ENCODE peak calls at places on chromosomes 1 and 21, in four cellular contexts. One of them, this sample, is unnamed. For H3K4me1, the result is how much of the 10 kb centered on the place peaks cover.

GRCh38 chr1:78408192-78408591 is 82.6 kb upstream of the PTGFR start:
- DNase-seq in lower lobe of right lung: no peak
- DNase-seq in CD4-positive, alpha-beta memory T cell: no peak
- DNase-seq in transverse colon: no peak
- DNase-seq in this sample: no peak

GRCh38 chr1:225911207-225912130 is 12.6 kb downstream of the PYCR2 start:
- DNase-seq in lower lobe of right lung: peak
- DNase-seq in CD4-positive, alpha-beta memory T cell: peak
- DNase-seq in transverse colon: peak
- DNase-seq in this sample: peak

GRCh38 chr1:1415751-1416150 is 5.3 kb downstream of the ANKRD65 start:
- DNase-seq in lower lobe of right lung: no peak
- DNase-seq in CD4-positive, alpha-beta memory T cell: no peak
- DNase-seq in transverse colon: no peak
- DNase-seq in this sample: no peak

GRCh38 chr1:152002960-152003359 is 9.3 kb upstream of the S100A10 start:
- DNase-seq in lower lobe of right lung: no peak
- DNase-seq in CD4-positive, alpha-beta memory T cell: no peak
- DNase-seq in transverse colon: no peak
- DNase-seq in this sample: no peak

GRCh38 chr1:17646444-17647287 is 107.2 kb downstream of the ARHGEF10L start:
- DNase-seq in lower lobe of right lung: no peak
- DNase-seq in CD4-positive, alpha-beta memory T cell: no peak
- DNase-seq in transverse colon: no peak
- DNase-seq in this sample: no peak

GRCh38 chr1:172671591-172671990 is 12.7 kb downstream of the FASLG start:
- DNase-seq in lower lobe of right lung: no peak
- DNase-seq in CD4-positive, alpha-beta memory T cell: no peak
- DNase-seq in transverse colon: no peak
- DNase-seq in this sample: no peak

GRCh38 chr1:41811051-41811795 is 107.5 kb downstream of the HIVEP3 start:
- DNase-seq in lower lobe of right lung: peak
- DNase-seq in CD4-positive, alpha-beta memory T cell: peak
- DNase-seq in transverse colon: no peak
- DNase-seq in this sample: peak

GRCh38 chr1:245161866-245162265 is 7.1 kb downstream of the KIF26B start:
- DNase-seq in lower lobe of right lung: no peak
- DNase-seq in CD4-positive, alpha-beta memory T cell: no peak
- DNase-seq in transverse colon: no peak
- DNase-seq in this sample: no peak

GRCh38 chr1:69479734-69480133 is 88.0 kb upstream of the LRRC7 start:
- DNase-seq in lower lobe of right lung: no peak
- DNase-seq in CD4-positive, alpha-beta memory T cell: no peak
- DNase-seq in transverse colon: no peak
- DNase-seq in this sample: no peak

GRCh38 chr21:36202721-36203602 is 46.3 kb downstream of the DOP1B start:
- DNase-seq in lower lobe of right lung: no peak
- DNase-seq in CD4-positive, alpha-beta memory T cell: no peak
- DNase-seq in transverse colon: no peak
- DNase-seq in this sample: no peak

GRCh38 chr1:11768821-11769220 is 6.8 kb downstream of the C1orf167 start:
- DNase-seq in lower lobe of right lung: no peak
- DNase-seq in CD4-positive, alpha-beta memory T cell: no peak
- DNase-seq in transverse colon: no peak
- DNase-seq in this sample: no peak

GRCh38 chr1:34736711-34737110 is 18.1 kb upstream of the GJB5 start:
- DNase-seq in lower lobe of right lung: no peak
- DNase-seq in CD4-positive, alpha-beta memory T cell: no peak
- DNase-seq in transverse colon: no peak
- DNase-seq in this sample: no peak

GRCh38 chr21:35528109-35529042 is 479.3 kb upstream of the RUNX1 start:
- DNase-seq in lower lobe of right lung: peak
- DNase-seq in CD4-positive, alpha-beta memory T cell: peak
- DNase-seq in transverse colon: peak
- DNase-seq in this sample: no peak

GRCh38 chr1:190633488-190633887 is 155.8 kb upstream of the BRINP3 start:
- DNase-seq in lower lobe of right lung: no peak
- DNase-seq in CD4-positive, alpha-beta memory T cell: no peak
- DNase-seq in transverse colon: no peak
- DNase-seq in this sample: no peak

GRCh38 chr1:25810341-25811299 is 9.1 kb upstream of the MTFR1L start:
- DNase-seq in lower lobe of right lung: peak
- DNase-seq in CD4-positive, alpha-beta memory T cell: peak
- DNase-seq in transverse colon: peak
- DNase-seq in this sample: peak

GRCh38 chr1:19463204-19463803 is 22.0 kb downstream of the CAPZB start:
- DNase-seq in lower lobe of right lung: no peak
- DNase-seq in CD4-positive, alpha-beta memory T cell: peak
- DNase-seq in transverse colon: peak
- DNase-seq in this sample: peak

GRCh38 chr1:9350011-9350907 is 57.6 kb downstream of the SPSB1 start:
- DNase-seq in lower lobe of right lung: no peak
- DNase-seq in CD4-positive, alpha-beta memory T cell: no peak
- DNase-seq in transverse colon: no peak
- DNase-seq in this sample: no peak

GRCh38 chr1:216461466-216461865 is 38.2 kb upstream of the USH2A start:
- DNase-seq in lower lobe of right lung: no peak
- DNase-seq in CD4-positive, alpha-beta memory T cell: no peak
- DNase-seq in transverse colon: no peak
- DNase-seq in this sample: no peak

GRCh38 chr1:38558476-38559179 is 300.9 kb downstream of the RRAGC start:
- DNase-seq in lower lobe of right lung: no peak
- DNase-seq in CD4-positive, alpha-beta memory T cell: no peak
- DNase-seq in transverse colon: no peak
- DNase-seq in this sample: no peak

GRCh38 chr1:6870571-6870970 is 85.3 kb downstream of the CAMTA1 start:
- DNase-seq in lower lobe of right lung: no peak
- DNase-seq in CD4-positive, alpha-beta memory T cell: no peak
- DNase-seq in transverse colon: no peak
- DNase-seq in this sample: no peak

GRCh38 chr1:46191033-46191701 is 7.1 kb downstream of the POMGNT1 start:
- DNase-seq in lower lobe of right lung: no peak
- DNase-seq in CD4-positive, alpha-beta memory T cell: no peak
- DNase-seq in transverse colon: no peak
- DNase-seq in this sample: no peak

GRCh38 chr1:16631248-16632043 is 18.1 kb upstream of the NBPF1 start:
- DNase-seq in lower lobe of right lung: peak
- DNase-seq in CD4-positive, alpha-beta memory T cell: no peak
- DNase-seq in transverse colon: peak
- DNase-seq in this sample: no peak

GRCh38 chr1:19384113-19384512 is 72.0 kb downstream of the SLC66A1 start:
- DNase-seq in lower lobe of right lung: no peak
- DNase-seq in CD4-positive, alpha-beta memory T cell: no peak
- DNase-seq in transverse colon: peak
- DNase-seq in this sample: no peak

GRCh38 chr1:230713547-230713914 is 391 bp downstream of the AGT start:
- DNase-seq in lower lobe of right lung: no peak
- DNase-seq in CD4-positive, alpha-beta memory T cell: no peak
- DNase-seq in transverse colon: no peak
- DNase-seq in this sample: no peak

GRCh38 chr1:54882483-54882882 is 4.5 kb downstream of the DHCR24 start:
- DNase-seq in lower lobe of right lung: no peak
- DNase-seq in CD4-positive, alpha-beta memory T cell: no peak
- DNase-seq in transverse colon: no peak
- DNase-seq in this sample: no peak

GRCh38 chr1:58786184-58786926 is 2.5 kb upstream of the JUN start:
- DNase-seq in lower lobe of right lung: no peak
- DNase-seq in CD4-positive, alpha-beta memory T cell: no peak
- DNase-seq in transverse colon: no peak
- DNase-seq in this sample: no peak

GRCh38 chr1:43321331-43321891 is 16.2 kb upstream of the MPL start:
- DNase-seq in lower lobe of right lung: no peak
- DNase-seq in CD4-positive, alpha-beta memory T cell: no peak
- DNase-seq in transverse colon: no peak
- DNase-seq in this sample: no peak

GRCh38 chr1:89043940-89044339 is 21.1 kb downstream of the GBP1 start:
- DNase-seq in lower lobe of right lung: no peak
- DNase-seq in CD4-positive, alpha-beta memory T cell: no peak
- DNase-seq in transverse colon: no peak
- DNase-seq in this sample: no peak

GRCh38 chr1:67524143-67525052 is 94.2 kb upstream of the SERBP1 start:
- DNase-seq in lower lobe of right lung: no peak
- DNase-seq in CD4-positive, alpha-beta memory T cell: no peak
- DNase-seq in transverse colon: no peak
- DNase-seq in this sample: no peak

GRCh38 chr1:204872262-204872881 is 1.7 kb downstream of the NFASC start:
- DNase-seq in lower lobe of right lung: no peak
- DNase-seq in CD4-positive, alpha-beta memory T cell: no peak
- DNase-seq in transverse colon: no peak
- DNase-seq in this sample: no peak

GRCh38 chr1:204873176-204873575 is 2.5 kb downstream of the NFASC start:
- DNase-seq in lower lobe of right lung: no peak
- DNase-seq in CD4-positive, alpha-beta memory T cell: no peak
- DNase-seq in transverse colon: no peak
- DNase-seq in this sample: no peak

GRCh38 chr1:204874274-204874673 is 3.6 kb downstream of the NFASC start:
- DNase-seq in lower lobe of right lung: no peak
- DNase-seq in CD4-positive, alpha-beta memory T cell: no peak
- DNase-seq in transverse colon: no peak
- DNase-seq in this sample: no peak

GRCh38 chr1:204873714-204874113 is 3.1 kb downstream of the NFASC start:
- DNase-seq in lower lobe of right lung: no peak
- DNase-seq in CD4-positive, alpha-beta memory T cell: no peak
- DNase-seq in transverse colon: no peak
- DNase-seq in this sample: no peak

GRCh38 chr1:204875255-204875654 is 4.6 kb downstream of the NFASC start:
- DNase-seq in lower lobe of right lung: no peak
- DNase-seq in CD4-positive, alpha-beta memory T cell: no peak
- DNase-seq in transverse colon: no peak
- DNase-seq in this sample: no peak
- H3K4me1 ChIP-seq in lower lobe of right lung: under half
- H3K4me1 ChIP-seq in CD4-positive, alpha-beta memory T cell: under half
- H3K4me1 ChIP-seq in transverse colon: under half
- H3K4me1 ChIP-seq in this sample: under half

DNA sequence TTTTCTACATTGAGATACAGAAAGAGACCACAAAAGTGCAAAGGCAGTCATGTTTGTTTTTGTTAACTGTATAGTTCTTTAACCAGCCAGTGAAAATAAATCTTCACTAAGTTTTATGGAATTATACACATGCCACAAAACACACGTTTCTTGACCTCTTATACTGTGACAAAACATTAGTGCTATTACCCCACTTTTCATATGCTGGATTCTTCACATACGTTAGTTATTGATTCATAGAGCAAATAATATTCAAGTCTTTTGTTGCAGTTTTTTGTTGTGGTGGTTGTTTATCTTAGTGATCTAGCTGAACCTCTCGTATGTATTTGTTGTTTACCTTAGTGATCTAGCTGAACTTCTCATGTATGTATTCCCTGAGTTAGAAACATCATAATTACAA is 28.0 kb downstream of the LYPLAL1 start:
- DNase-seq in lower lobe of right lung: no peak
- DNase-seq in CD4-positive, alpha-beta memory T cell: no peak
- DNase-seq in transverse colon: no peak
- DNase-seq in this sample: no peak
- H3K4me1 ChIP-seq in lower lobe of right lung: under half
- H3K4me1 ChIP-seq in CD4-positive, alpha-beta memory T cell: under half
- H3K4me1 ChIP-seq in transverse colon: under half
- H3K4me1 ChIP-seq in this sample: under half

GRCh38 chr1:47679301-47679751 is 241.5 kb downstream of the FOXD2 start:
- DNase-seq in lower lobe of right lung: no peak
- DNase-seq in CD4-positive, alpha-beta memory T cell: no peak
- DNase-seq in transverse colon: no peak
- DNase-seq in this sample: no peak
- H3K4me1 ChIP-seq in lower lobe of right lung: under half
- H3K4me1 ChIP-seq in CD4-positive, alpha-beta memory T cell: under half
- H3K4me1 ChIP-seq in transverse colon: under half
- H3K4me1 ChIP-seq in this sample: under half

DNA sequence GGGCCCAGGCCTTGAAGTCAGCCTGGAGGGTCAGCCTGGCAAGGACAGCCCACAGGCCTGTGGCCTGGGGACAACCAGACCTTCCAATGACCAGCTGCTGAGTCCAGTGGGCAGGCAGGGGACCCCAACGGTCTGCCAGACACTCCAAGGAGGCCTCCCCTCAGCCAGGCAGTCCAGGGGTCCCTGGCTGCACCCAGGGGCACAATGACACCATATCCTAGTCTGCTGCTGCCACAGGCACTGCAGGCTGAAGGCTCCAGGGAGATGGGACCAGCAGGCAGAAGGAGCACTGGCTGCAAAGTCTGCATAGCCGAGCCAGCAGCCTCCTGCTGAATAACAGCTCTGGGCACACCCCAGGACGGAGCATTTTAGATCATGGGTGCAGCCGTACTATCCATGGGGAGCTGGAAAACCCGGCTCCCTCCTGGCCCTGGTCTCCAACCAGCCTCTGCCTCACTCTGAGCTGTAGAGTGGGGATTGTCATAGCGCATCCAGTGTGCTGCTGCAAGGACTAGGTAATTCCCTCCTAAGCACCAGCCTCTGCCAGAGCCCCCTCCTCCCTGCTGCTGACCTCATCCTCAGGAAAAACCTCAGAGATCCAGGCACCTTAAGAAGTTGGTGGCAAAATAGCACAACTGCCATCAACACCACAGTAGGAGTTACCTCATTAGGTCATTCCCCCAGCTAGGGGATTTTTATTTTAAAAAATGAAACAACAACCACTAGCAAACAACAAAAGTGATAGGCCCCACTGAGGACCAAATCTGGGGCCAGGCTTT is 4.8 kb upstream of the LAPTM5 start:
- DNase-seq in lower lobe of right lung: no peak
- DNase-seq in CD4-positive, alpha-beta memory T cell: no peak
- DNase-seq in transverse colon: no peak
- DNase-seq in this sample: no peak
- H3K4me1 ChIP-seq in lower lobe of right lung: under half
- H3K4me1 ChIP-seq in CD4-positive, alpha-beta memory T cell: half or more
- H3K4me1 ChIP-seq in transverse colon: under half
- H3K4me1 ChIP-seq in this sample: half or more

GRCh38 chr1:32983039-32983438 is 18.4 kb upstream of the RNF19B start:
- DNase-seq in lower lobe of right lung: no peak
- DNase-seq in CD4-positive, alpha-beta memory T cell: no peak
- DNase-seq in transverse colon: no peak
- DNase-seq in this sample: no peak

GRCh38 chr1:32980080-32980479 is 15.5 kb upstream of the RNF19B start:
- DNase-seq in lower lobe of right lung: no peak
- DNase-seq in CD4-positive, alpha-beta memory T cell: no peak
- DNase-seq in transverse colon: no peak
- DNase-seq in this sample: no peak

GRCh38 chr1:32984829-32985310 is 20.3 kb upstream of the RNF19B start:
- DNase-seq in lower lobe of right lung: no peak
- DNase-seq in CD4-positive, alpha-beta memory T cell: no peak
- DNase-seq in transverse colon: no peak
- DNase-seq in this sample: no peak

GRCh38 chr1:32981003-32981909 is 16.6 kb upstream of the RNF19B start:
- DNase-seq in lower lobe of right lung: peak
- DNase-seq in CD4-positive, alpha-beta memory T cell: peak
- DNase-seq in transverse colon: peak
- DNase-seq in this sample: peak

GRCh38 chr1:32984090-32984828 is 19.6 kb upstream of the RNF19B start:
- DNase-seq in lower lobe of right lung: no peak
- DNase-seq in CD4-positive, alpha-beta memory T cell: peak
- DNase-seq in transverse colon: no peak
- DNase-seq in this sample: peak
- H3K4me1 ChIP-seq in lower lobe of right lung: half or more
- H3K4me1 ChIP-seq in CD4-positive, alpha-beta memory T cell: half or more
- H3K4me1 ChIP-seq in transverse colon: under half
- H3K4me1 ChIP-seq in this sample: under half

This sample was measured in CD4-positive, CD25-positive, alpha-beta regulatory T cell.